ENCODE peak calls at places on chromosomes 1 and 21, in six cellular contexts. One of them, this sample, is unnamed. For H3K36me3, the result is how much of the 10 kb centered on the place peaks cover.

GRCh38 chr1:152190589-152190988 is 31.6 kb upstream of the RPTN start:
- DNase-seq in CD8-positive, alpha-beta memory T cell: no peak
- DNase-seq in ovary: no peak
- DNase-seq in CD8-positive, alpha-beta T cell: no peak
- DNase-seq in effector memory CD4-positive, alpha-beta T cell: no peak
- DNase-seq in pancreas: no peak
- DNase-seq in this sample: no peak

GRCh38 chr1:234886081-234886874 is 242.4 kb downstream of the TOMM20 start:
- DNase-seq in CD8-positive, alpha-beta memory T cell: no peak
- DNase-seq in ovary: peak
- DNase-seq in CD8-positive, alpha-beta T cell: no peak
- DNase-seq in effector memory CD4-positive, alpha-beta T cell: no peak
- DNase-seq in pancreas: no peak
- DNase-seq in this sample: no peak

GRCh38 chr21:34593423-34593822 is 21.5 kb downstream of the RCAN1 start:
- DNase-seq in CD8-positive, alpha-beta memory T cell: no peak
- DNase-seq in ovary: no peak
- DNase-seq in CD8-positive, alpha-beta T cell: no peak
- DNase-seq in effector memory CD4-positive, alpha-beta T cell: no peak
- DNase-seq in pancreas: no peak
- DNase-seq in this sample: no peak

GRCh38 chr1:160129046-160129445 is 13.5 kb downstream of the ATP1A2 start:
- DNase-seq in CD8-positive, alpha-beta memory T cell: no peak
- DNase-seq in ovary: no peak
- DNase-seq in CD8-positive, alpha-beta T cell: no peak
- DNase-seq in effector memory CD4-positive, alpha-beta T cell: no peak
- DNase-seq in pancreas: no peak
- DNase-seq in this sample: no peak

GRCh38 chr1:37562984-37563383 is 6.2 kb downstream of the DNALI1 start:
- DNase-seq in CD8-positive, alpha-beta memory T cell: no peak
- DNase-seq in ovary: no peak
- DNase-seq in CD8-positive, alpha-beta T cell: no peak
- DNase-seq in effector memory CD4-positive, alpha-beta T cell: no peak
- DNase-seq in pancreas: no peak
- DNase-seq in this sample: no peak

GRCh38 chr1:52368383-52369172 is 2.6 kb upstream of the CC2D1B start:
- DNase-seq in CD8-positive, alpha-beta memory T cell: peak
- DNase-seq in ovary: peak
- DNase-seq in CD8-positive, alpha-beta T cell: peak
- DNase-seq in effector memory CD4-positive, alpha-beta T cell: peak
- DNase-seq in pancreas: peak
- DNase-seq in this sample: peak

GRCh38 chr1:59827055-59827643 is 12.4 kb downstream of the HOOK1 start:
- DNase-seq in CD8-positive, alpha-beta memory T cell: no peak
- DNase-seq in ovary: no peak
- DNase-seq in CD8-positive, alpha-beta T cell: no peak
- DNase-seq in effector memory CD4-positive, alpha-beta T cell: no peak
- DNase-seq in pancreas: no peak
- DNase-seq in this sample: no peak

GRCh38 chr1:107883562-107883961 is 81.4 kb downstream of the VAV3 start:
- DNase-seq in CD8-positive, alpha-beta memory T cell: no peak
- DNase-seq in ovary: no peak
- DNase-seq in CD8-positive, alpha-beta T cell: no peak
- DNase-seq in effector memory CD4-positive, alpha-beta T cell: no peak
- DNase-seq in pancreas: no peak
- DNase-seq in this sample: peak

GRCh38 chr1:245245021-245245667 is 90.4 kb downstream of the KIF26B start:
- DNase-seq in CD8-positive, alpha-beta memory T cell: no peak
- DNase-seq in ovary: no peak
- DNase-seq in CD8-positive, alpha-beta T cell: no peak
- DNase-seq in effector memory CD4-positive, alpha-beta T cell: no peak
- DNase-seq in pancreas: no peak
- DNase-seq in this sample: no peak

GRCh38 chr1:67970088-67970487 is 80.3 kb downstream of the DIRAS3 start:
- DNase-seq in CD8-positive, alpha-beta memory T cell: no peak
- DNase-seq in ovary: no peak
- DNase-seq in CD8-positive, alpha-beta T cell: no peak
- DNase-seq in effector memory CD4-positive, alpha-beta T cell: no peak
- DNase-seq in pancreas: no peak
- DNase-seq in this sample: peak

GRCh38 chr1:210396541-210396940 is 67.8 kb downstream of the HHAT start:
- DNase-seq in CD8-positive, alpha-beta memory T cell: no peak
- DNase-seq in ovary: no peak
- DNase-seq in CD8-positive, alpha-beta T cell: no peak
- DNase-seq in effector memory CD4-positive, alpha-beta T cell: no peak
- DNase-seq in pancreas: no peak
- DNase-seq in this sample: no peak

GRCh38 chr1:97108200-97108599 is 386.6 kb downstream of the PTBP2 start:
- DNase-seq in CD8-positive, alpha-beta memory T cell: no peak
- DNase-seq in ovary: no peak
- DNase-seq in CD8-positive, alpha-beta T cell: no peak
- DNase-seq in effector memory CD4-positive, alpha-beta T cell: no peak
- DNase-seq in pancreas: no peak
- DNase-seq in this sample: no peak

GRCh38 chr1:167602840-167603239 is 27.2 kb upstream of the RCSD1 start:
- DNase-seq in CD8-positive, alpha-beta memory T cell: no peak
- DNase-seq in ovary: no peak
- DNase-seq in CD8-positive, alpha-beta T cell: no peak
- DNase-seq in effector memory CD4-positive, alpha-beta T cell: no peak
- DNase-seq in pancreas: no peak
- DNase-seq in this sample: no peak

GRCh38 chr1:67013573-67013972 is 40.4 kb downstream of the SLC35D1 start:
- DNase-seq in CD8-positive, alpha-beta memory T cell: no peak
- DNase-seq in ovary: no peak
- DNase-seq in CD8-positive, alpha-beta T cell: no peak
- DNase-seq in effector memory CD4-positive, alpha-beta T cell: no peak
- DNase-seq in pancreas: no peak
- DNase-seq in this sample: peak

GRCh38 chr1:237772014-237772413 is 118.7 kb downstream of the ZP4 start:
- DNase-seq in CD8-positive, alpha-beta memory T cell: no peak
- DNase-seq in ovary: no peak
- DNase-seq in CD8-positive, alpha-beta T cell: no peak
- DNase-seq in effector memory CD4-positive, alpha-beta T cell: no peak
- DNase-seq in pancreas: no peak
- DNase-seq in this sample: no peak

GRCh38 chr1:192225713-192226112 is 67.5 kb downstream of the RGS18 start:
- DNase-seq in CD8-positive, alpha-beta memory T cell: no peak
- DNase-seq in ovary: no peak
- DNase-seq in CD8-positive, alpha-beta T cell: no peak
- DNase-seq in effector memory CD4-positive, alpha-beta T cell: no peak
- DNase-seq in pancreas: no peak
- DNase-seq in this sample: no peak

GRCh38 chr1:87212431-87213125 is 116.1 kb upstream of the LMO4 start:
- DNase-seq in CD8-positive, alpha-beta memory T cell: no peak
- DNase-seq in ovary: no peak
- DNase-seq in CD8-positive, alpha-beta T cell: no peak
- DNase-seq in effector memory CD4-positive, alpha-beta T cell: no peak
- DNase-seq in pancreas: no peak
- DNase-seq in this sample: no peak

GRCh38 chr1:225697437-225697836 is 44.5 kb upstream of the ENAH start:
- DNase-seq in CD8-positive, alpha-beta memory T cell: no peak
- DNase-seq in ovary: no peak
- DNase-seq in CD8-positive, alpha-beta T cell: no peak
- DNase-seq in effector memory CD4-positive, alpha-beta T cell: no peak
- DNase-seq in pancreas: peak
- DNase-seq in this sample: no peak

GRCh38 chr21:35468991-35469390 is 419.9 kb upstream of the RUNX1 start:
- DNase-seq in CD8-positive, alpha-beta memory T cell: no peak
- DNase-seq in ovary: no peak
- DNase-seq in CD8-positive, alpha-beta T cell: no peak
- DNase-seq in effector memory CD4-positive, alpha-beta T cell: no peak
- DNase-seq in pancreas: no peak
- DNase-seq in this sample: no peak

GRCh38 chr1:109214695-109215623 is 1.2 kb downstream of the SARS1 start:
- DNase-seq in CD8-positive, alpha-beta memory T cell: peak
- DNase-seq in ovary: no peak
- DNase-seq in CD8-positive, alpha-beta T cell: peak
- DNase-seq in effector memory CD4-positive, alpha-beta T cell: no peak
- DNase-seq in pancreas: no peak
- DNase-seq in this sample: peak

GRCh38 chr1:156816561-156817328 is at the start of gene SH2D2A:
- DNase-seq in CD8-positive, alpha-beta memory T cell: peak
- DNase-seq in ovary: peak
- DNase-seq in CD8-positive, alpha-beta T cell: peak
- DNase-seq in effector memory CD4-positive, alpha-beta T cell: peak
- DNase-seq in pancreas: no peak
- DNase-seq in this sample: no peak

GRCh38 chr21:14741237-14741636 is 195.1 kb upstream of the SAMSN1 start:
- DNase-seq in CD8-positive, alpha-beta memory T cell: no peak
- DNase-seq in ovary: no peak
- DNase-seq in CD8-positive, alpha-beta T cell: no peak
- DNase-seq in effector memory CD4-positive, alpha-beta T cell: no peak
- DNase-seq in pancreas: no peak
- DNase-seq in this sample: no peak

GRCh38 chr1:88228153-88228552 is 455.9 kb upstream of the PKN2 start:
- DNase-seq in CD8-positive, alpha-beta memory T cell: no peak
- DNase-seq in ovary: no peak
- DNase-seq in CD8-positive, alpha-beta T cell: no peak
- DNase-seq in effector memory CD4-positive, alpha-beta T cell: no peak
- DNase-seq in pancreas: no peak
- DNase-seq in this sample: no peak

GRCh38 chr1:243598433-243598832 is 251.6 kb downstream of the AKT3 start:
- DNase-seq in CD8-positive, alpha-beta memory T cell: no peak
- DNase-seq in ovary: no peak
- DNase-seq in CD8-positive, alpha-beta T cell: peak
- DNase-seq in effector memory CD4-positive, alpha-beta T cell: no peak
- DNase-seq in pancreas: no peak
- DNase-seq in this sample: peak

GRCh38 chr1:33931115-33931475 is 67.2 kb downstream of the HMGB4 start:
- DNase-seq in CD8-positive, alpha-beta memory T cell: no peak
- DNase-seq in ovary: no peak
- DNase-seq in CD8-positive, alpha-beta T cell: no peak
- DNase-seq in effector memory CD4-positive, alpha-beta T cell: no peak
- DNase-seq in pancreas: no peak
- DNase-seq in this sample: no peak

GRCh38 chr21:20996421-20997307 is 1.5 kb upstream of the NCAM2 start:
- DNase-seq in CD8-positive, alpha-beta memory T cell: no peak
- DNase-seq in ovary: no peak
- DNase-seq in CD8-positive, alpha-beta T cell: no peak
- DNase-seq in effector memory CD4-positive, alpha-beta T cell: no peak
- DNase-seq in pancreas: peak
- DNase-seq in this sample: peak

GRCh38 chr1:147444381-147444780 is 96.9 kb upstream of the BCL9 start:
- DNase-seq in CD8-positive, alpha-beta memory T cell: no peak
- DNase-seq in ovary: no peak
- DNase-seq in CD8-positive, alpha-beta T cell: no peak
- DNase-seq in effector memory CD4-positive, alpha-beta T cell: no peak
- DNase-seq in pancreas: no peak
- DNase-seq in this sample: no peak

GRCh38 chr1:165871311-165872067 is 44.1 kb downstream of the UCK2 start:
- DNase-seq in CD8-positive, alpha-beta memory T cell: peak
- DNase-seq in ovary: no peak
- DNase-seq in CD8-positive, alpha-beta T cell: peak
- DNase-seq in effector memory CD4-positive, alpha-beta T cell: peak
- DNase-seq in pancreas: no peak
- DNase-seq in this sample: no peak

DNA sequence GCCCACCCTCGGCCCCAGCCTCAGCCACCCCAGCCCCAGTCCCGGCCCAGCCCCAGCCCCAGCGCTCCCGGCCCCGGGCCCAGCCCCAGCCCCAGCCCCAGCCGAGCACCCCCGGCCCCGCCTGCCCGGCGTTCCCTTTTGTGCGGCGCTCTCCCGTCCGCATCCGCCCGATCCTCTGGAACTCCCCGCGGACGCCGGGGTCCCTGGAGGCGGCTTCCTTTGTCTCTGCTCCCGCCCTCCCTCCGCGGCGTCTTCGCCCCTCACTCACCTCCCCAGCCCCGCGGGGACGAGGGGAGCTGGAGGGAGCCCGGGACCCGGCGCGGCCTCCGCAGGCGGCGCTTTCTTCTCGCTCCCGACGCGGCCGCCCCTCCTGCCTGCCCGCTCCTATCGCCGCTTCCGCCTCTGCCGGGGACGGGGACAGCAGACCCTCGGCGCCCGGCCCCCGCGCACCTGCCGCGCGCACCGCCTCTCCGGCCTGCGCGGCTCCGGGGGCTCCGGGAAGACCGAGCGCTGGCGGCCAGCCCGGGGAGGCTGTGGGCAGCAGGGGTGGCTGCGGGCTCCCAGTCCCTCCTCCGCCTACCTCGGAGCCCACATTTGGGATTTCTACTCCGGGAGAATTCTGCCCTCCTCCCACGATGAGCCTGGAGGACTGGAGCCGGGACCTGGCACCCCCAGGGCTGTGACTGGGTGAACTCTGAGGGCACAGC is 14.0 kb downstream of the AGRN start:
- DNase-seq in CD8-positive, alpha-beta memory T cell: no peak
- DNase-seq in ovary: no peak
- DNase-seq in CD8-positive, alpha-beta T cell: no peak
- DNase-seq in effector memory CD4-positive, alpha-beta T cell: no peak
- DNase-seq in pancreas: no peak
- DNase-seq in this sample: peak
- H3K4me3 ChIP-seq in CD8-positive, alpha-beta memory T cell: no peak
- H3K4me3 ChIP-seq in ovary: peak
- H3K4me3 ChIP-seq in CD8-positive, alpha-beta T cell: no peak
- H3K4me3 ChIP-seq in effector memory CD4-positive, alpha-beta T cell: no peak
- H3K4me3 ChIP-seq in pancreas: peak
- H3K4me3 ChIP-seq in this sample: peak

DNA sequence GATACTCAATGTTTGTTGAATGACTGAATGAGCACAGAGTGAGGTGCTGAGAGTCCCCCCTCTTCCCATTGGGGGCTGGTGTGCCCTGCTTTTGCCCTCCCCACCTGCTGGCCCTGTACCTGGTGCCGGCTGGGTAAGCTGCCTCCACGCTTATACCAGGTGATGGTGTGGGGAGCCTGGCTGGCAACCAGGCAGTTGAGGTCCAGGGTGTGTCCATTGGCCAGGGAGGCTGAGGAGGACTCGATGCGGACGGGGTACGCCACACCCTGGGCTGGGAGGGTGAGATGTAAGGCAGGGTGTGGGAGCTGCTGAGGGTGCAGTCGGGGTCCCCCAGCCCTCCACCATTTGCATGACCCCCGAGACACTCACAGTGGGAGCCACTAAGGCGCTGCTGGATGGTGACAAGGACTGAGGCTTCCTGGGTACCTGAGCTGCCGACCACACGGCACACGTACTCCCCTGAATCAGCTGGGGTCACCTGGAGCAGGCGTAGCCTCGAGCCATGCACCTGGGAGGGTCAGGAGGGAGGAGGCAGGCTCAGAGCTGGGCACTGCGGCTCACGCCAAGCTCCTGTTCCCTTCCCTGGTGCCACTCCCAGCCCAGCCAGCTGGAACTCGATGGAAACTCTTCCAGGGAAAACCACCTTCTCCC is 36.6 kb downstream of the LDLRAD2 start:
- DNase-seq in CD8-positive, alpha-beta memory T cell: no peak
- DNase-seq in ovary: no peak
- DNase-seq in CD8-positive, alpha-beta T cell: no peak
- DNase-seq in effector memory CD4-positive, alpha-beta T cell: no peak
- DNase-seq in pancreas: no peak
- DNase-seq in this sample: no peak
- H3K36me3 ChIP-seq in CD8-positive, alpha-beta memory T cell: under half
- H3K36me3 ChIP-seq in ovary: under half
- H3K36me3 ChIP-seq in CD8-positive, alpha-beta T cell: under half
- H3K36me3 ChIP-seq in effector memory CD4-positive, alpha-beta T cell: under half
- H3K36me3 ChIP-seq in pancreas: under half
- H3K36me3 ChIP-seq in this sample: half or more

GRCh38 chr1:207753611-207754010 is 1.8 kb downstream of the CD46 start:
- DNase-seq in CD8-positive, alpha-beta memory T cell: no peak
- DNase-seq in ovary: no peak
- DNase-seq in CD8-positive, alpha-beta T cell: no peak
- DNase-seq in effector memory CD4-positive, alpha-beta T cell: no peak
- DNase-seq in pancreas: no peak
- DNase-seq in this sample: no peak
- H3K4me3 ChIP-seq in CD8-positive, alpha-beta memory T cell: no peak
- H3K4me3 ChIP-seq in ovary: peak
- H3K4me3 ChIP-seq in CD8-positive, alpha-beta T cell: peak
- H3K4me3 ChIP-seq in effector memory CD4-positive, alpha-beta T cell: peak
- H3K4me3 ChIP-seq in pancreas: peak
- H3K4me3 ChIP-seq in this sample: peak

GRCh38 chr1:27832762-27833161 is 2.2 kb downstream of the PPP1R8 start:
- DNase-seq in CD8-positive, alpha-beta memory T cell: no peak
- DNase-seq in ovary: no peak
- DNase-seq in CD8-positive, alpha-beta T cell: no peak
- DNase-seq in effector memory CD4-positive, alpha-beta T cell: no peak
- DNase-seq in pancreas: no peak
- DNase-seq in this sample: no peak
- H3K36me3 ChIP-seq in CD8-positive, alpha-beta memory T cell: under half
- H3K36me3 ChIP-seq in ovary: under half
- H3K36me3 ChIP-seq in CD8-positive, alpha-beta T cell: under half
- H3K36me3 ChIP-seq in effector memory CD4-positive, alpha-beta T cell: under half
- H3K36me3 ChIP-seq in pancreas: under half
- H3K36me3 ChIP-seq in this sample: under half